ENCODE peak calls at places on chromosomes 16 and 17, in six cellular contexts. F, E, M, X, O and V are unnamed samples.

GRCh38 chr17:81491193-81491592 is 21.4 kb downstream of the ACTG1 start:
- DNase-seq in F (no peak), E (no peak), M (no peak), X (no peak), O (no peak), V (no peak)

GRCh38 chr17:47265983-47266541 is 12.4 kb downstream of the ITGB3 start:
- DNase-seq in F (no peak), E (peak; percentile 82), M (no peak), X (no peak), O (no peak), V (no peak)

GRCh38 chr16:8920676-8921625 is 38.8 kb downstream of the LITAFD start:
- DNase-seq in F (no peak), E (no peak), M (no peak), X (no peak), O (peak; percentile 73), V (no peak)

GRCh38 chr16:8194795-8195194 is 395.5 kb downstream of the TMEM114 start:
- DNase-seq in F (no peak), E (no peak), M (no peak), X (no peak), O (no peak), V (no peak)

GRCh38 chr17:76427457-76428231 is 25.3 kb downstream of the UBE2O start:
- DNase-seq in F (no peak), E (no peak), M (no peak), X (no peak), O (no peak), V (no peak)

GRCh38 chr17:1627219-1627986 is 1.2 kb downstream of the SLC43A2 start:
- DNase-seq in F (peak; percentile 78), E (no peak), M (no peak), X (no peak), O (no peak), V (no peak)

GRCh38 chr16:72736074-72736473 is 311.9 kb downstream of the ZFHX3 start:
- DNase-seq in F (no peak), E (no peak), M (no peak), X (no peak), O (no peak), V (no peak)

GRCh38 chr16:49698416-49698815 is 157.5 kb downstream of the ZNF423 start:
- DNase-seq in F (no peak), E (no peak), M (no peak), X (no peak), O (no peak), V (no peak)

GRCh38 chr16:54493076-54493475 is 206.5 kb upstream of the IRX3 start:
- DNase-seq in F (no peak), E (peak; percentile 4), M (no peak), X (no peak), O (peak; percentile 38), V (no peak)

GRCh38 chr17:47914296-47914948 is 18.4 kb downstream of the SP2 start:
- DNase-seq in F (no peak), E (no peak), M (no peak), X (no peak), O (no peak), V (no peak)

GRCh38 chr17:7930841-7931631 is 710 bp downstream of the TRAPPC1 start:
- DNase-seq in F (no peak), E (no peak), M (no peak), X (no peak), O (no peak), V (no peak)

GRCh38 chr17:28551421-28552186 is 820 bp downstream of the UNC119 start:
- DNase-seq in F (no peak), E (no peak), M (no peak), X (no peak), O (peak; percentile 67), V (no peak)

GRCh38 chr16:30335598-30336474 is 19.3 kb downstream of the CD2BP2 start:
- DNase-seq in F (peak; percentile 76), E (peak; percentile 37), M (peak; percentile 39), X (no peak), O (peak; percentile 13), V (no peak)

GRCh38 chr17:59427425-59427921 is 96.0 kb downstream of the YPEL2 start:
- DNase-seq in F (no peak), E (peak; percentile 48), M (peak; percentile 36), X (peak; percentile 27), O (peak; percentile 61), V (no peak)

GRCh38 chr16:88566158-88566557 is 4.0 kb upstream of the ZC3H18 start:
- DNase-seq in F (no peak), E (peak; percentile 65), M (no peak), X (no peak), O (no peak), V (no peak)

GRCh38 chr16:48542020-48542473 is 67.9 kb downstream of the N4BP1 start:
- DNase-seq in F (peak; percentile 79), E (peak; percentile 51), M (peak; percentile 62), X (no peak), O (peak; percentile 71), V (peak; percentile 19)

GRCh38 chr16:54694651-54695050 is 236.0 kb upstream of the IRX5 start:
- DNase-seq in F (no peak), E (peak; percentile 55), M (no peak), X (no peak), O (no peak), V (no peak)

GRCh38 chr16:69820926-69821541 is 58.9 kb downstream of the WWP2 start:
- DNase-seq in F (peak; percentile 61), E (no peak), M (peak; percentile 44), X (no peak), O (peak; percentile 86), V (no peak)

GRCh38 chr16:47254771-47255170 is 111.0 kb upstream of the NETO2 start:
- DNase-seq in F (no peak), E (no peak), M (no peak), X (no peak), O (no peak), V (no peak)

GRCh38 chr17:16915752-16916556 is 56.0 kb downstream of the TNFRSF13B start:
- DNase-seq in F (no peak), E (peak; percentile 50), M (peak; percentile 55), X (no peak), O (peak; percentile 72), V (peak; percentile 25)

GRCh38 chr17:59418732-59419166 is 87.3 kb downstream of the YPEL2 start:
- DNase-seq in F (no peak), E (no peak), M (no peak), X (no peak), O (no peak), V (no peak)

GRCh38 chr16:75048546-75048945 is 49.7 kb downstream of the ZNRF1 start:
- DNase-seq in F (no peak), E (no peak), M (no peak), X (no peak), O (no peak), V (no peak)

GRCh38 chr17:70329751-70330150 is 160.4 kb downstream of the KCNJ2 start:
- DNase-seq in F (no peak), E (no peak), M (no peak), X (no peak), O (no peak), V (no peak)

GRCh38 chr16:49465661-49466528 is 92.3 kb downstream of the C16orf78 start:
- DNase-seq in F (peak; percentile 8), E (no peak), M (no peak), X (no peak), O (no peak), V (no peak)

GRCh38 chr17:78935419-78936323 is 10.5 kb upstream of the TIMP2 start:
- DNase-seq in F (peak; percentile 85), E (peak; percentile 18), M (peak; percentile 69), X (no peak), O (peak; percentile 93), V (no peak)

GRCh38 chr17:38905375-38905774 is 20.0 kb upstream of the LASP1NB start:
- DNase-seq in F (peak; percentile 19), E (no peak), M (no peak), X (no peak), O (no peak), V (no peak)

GRCh38 chr16:85746431-85747227 is 4.3 kb downstream of the C16orf74 start:
- DNase-seq in F (no peak), E (peak; percentile 96), M (no peak), X (no peak), O (peak; percentile 65), V (no peak)

GRCh38 chr16:3065069-3065741 is at the start of gene IL32:
- DNase-seq in F (no peak), E (peak; percentile 78), M (peak; percentile 83), X (peak; percentile 43), O (peak; percentile 89), V (no peak)

GRCh38 chr17:30203471-30203981 is 32.0 kb downstream of the SLC6A4 start:
- DNase-seq in F (no peak), E (no peak), M (no peak), X (no peak), O (no peak), V (no peak)

GRCh38 chr17:50466371-50467113 is 2.1 kb downstream of the CHAD start:
- DNase-seq in F (no peak), E (no peak), M (no peak), X (no peak), O (no peak), V (no peak)

GRCh38 chr17:80151333-80151732 is 4.4 kb upstream of the EIF4A3 start:
- DNase-seq in F (no peak), E (no peak), M (no peak), X (no peak), O (peak; percentile 63), V (no peak)